ENCODE peak calls at places on chromosomes 3 and 15, in seven cellular contexts. A, T, Q, X, C, W and B are unnamed samples.

GRCh38 chr3:169668081-169668956 is 4.8 kb upstream of the MECOM start:
- DNase-seq in C (no peak), W (no peak), X (peak; percentile 22), Q (no peak), A (no peak), T (no peak), B (no peak)

GRCh38 chr3:39900462-39901002 is 91.1 kb downstream of the MYRIP start:
- DNase-seq in C (no peak), Q (no peak), A (no peak), T (no peak), W (no peak), X (peak; percentile 49), B (no peak)

GRCh38 chr15:76866716-76867321 is 38.3 kb downstream of the SCAPER start:
- DNase-seq in W (peak; percentile 61), A (no peak), C (no peak), T (peak; percentile 16), Q (no peak), X (peak; percentile 27), B (no peak)

GRCh38 chr3:143242691-143243090 is 123.1 kb downstream of the CHST2 start:
- DNase-seq in T (no peak), W (no peak), C (no peak), Q (no peak), A (no peak), X (no peak), B (no peak)

GRCh38 chr15:39502048-39502447 is 78.8 kb upstream of the THBS1 start:
- DNase-seq in X (no peak), A (no peak), T (no peak), C (no peak), W (no peak), Q (no peak), B (no peak)

GRCh38 chr15:58538225-58538731 is 106.5 kb downstream of the LIPC start:
- DNase-seq in X (no peak), W (no peak), C (no peak), A (no peak), Q (no peak), T (no peak), B (no peak)

GRCh38 chr15:55954862-55955605 is 38.4 kb downstream of the NEDD4 start:
- DNase-seq in Q (no peak), A (no peak), C (no peak), T (no peak), X (no peak), W (no peak), B (no peak)

GRCh38 chr15:53811530-53811929 is 52.1 kb upstream of the WDR72 start:
- DNase-seq in X (peak; percentile 34), T (no peak), W (peak; percentile 27), C (no peak), Q (no peak), A (no peak), B (no peak)

GRCh38 chr15:59741274-59741906 is 52.3 kb upstream of the BNIP2 start:
- DNase-seq in A (no peak), T (peak; percentile 60), W (peak; percentile 39), C (no peak), Q (no peak), X (peak; percentile 57), B (no peak)

GRCh38 chr15:80703965-80704364 is 8.9 kb downstream of the ABHD17C start:
- DNase-seq in W (no peak), C (no peak), X (no peak), T (no peak), A (no peak), Q (no peak), B (no peak)

GRCh38 chr15:40032125-40032839 is 6.7 kb downstream of the SRP14 start:
- DNase-seq in T (no peak), A (no peak), X (no peak), Q (no peak), W (no peak), C (no peak), B (no peak)

GRCh38 chr3:170751894-170752283 is 118.1 kb downstream of the RPL22L1 start:
- DNase-seq in X (no peak), C (no peak), A (no peak), Q (no peak), T (no peak), W (no peak), B (no peak)

GRCh38 chr3:10374311-10374710 is 53.4 kb upstream of the SEC13 start:
- DNase-seq in X (no peak), T (no peak), W (no peak), C (no peak), A (no peak), Q (no peak), B (no peak)

GRCh38 chr15:78440375-78441373 is 2.7 kb downstream of the IREB2 start:
- DNase-seq in W (no peak), C (no peak), T (no peak), A (no peak), Q (no peak), X (no peak), B (no peak)

GRCh38 chr3:150538324-150539208 is 7.7 kb downstream of the SERP1 start:
- DNase-seq in X (no peak), C (no peak), W (no peak), A (no peak), T (no peak), Q (no peak), B (no peak)

GRCh38 chr3:114307841-114308228 is 14.0 kb downstream of the TIGIT start:
- DNase-seq in C (no peak), W (no peak), T (no peak), X (no peak), A (no peak), Q (no peak), B (no peak)

GRCh38 chr15:45048784-45049631 is 26.0 kb downstream of the SORD start:
- DNase-seq in T (no peak), W (peak; percentile 51), C (no peak), A (no peak), X (no peak), Q (no peak), B (no peak)

GRCh38 chr15:40267670-40268069 is 15.2 kb downstream of the ANKRD63 start:
- DNase-seq in C (no peak), A (no peak), X (no peak), Q (no peak), T (no peak), W (no peak), B (no peak)

GRCh38 chr15:33132722-33133345 is 61.7 kb downstream of the FMN1 start:
- DNase-seq in X (peak; percentile 91), A (no peak), Q (peak; percentile 36), W (peak; percentile 52), T (peak; percentile 55), C (no peak), B (no peak)

GRCh38 chr3:42653560-42654330 is at the start of gene ZBTB47:
- DNase-seq in C (no peak), W (no peak), X (no peak), Q (no peak), A (no peak), T (peak; percentile 43), B (no peak)

GRCh38 chr3:66403268-66403990 is 97.4 kb downstream of the LRIG1 start:
- DNase-seq in C (no peak), T (no peak), X (no peak), A (no peak), Q (no peak), W (no peak), B (no peak)

GRCh38 chr15:90209591-90209990 is 8.5 kb downstream of the SEMA4B start:
- DNase-seq in T (no peak), X (peak; percentile 47), W (no peak), A (no peak), Q (no peak), C (peak; percentile 26), B (no peak)

GRCh38 chr3:153137626-153138025 is 24.4 kb upstream of the RAP2B start:
- DNase-seq in Q (no peak), X (no peak), C (no peak), T (no peak), A (no peak), W (no peak), B (no peak)

GRCh38 chr3:10511809-10512494 is 6.6 kb upstream of the ATP2B2 start:
- DNase-seq in C (no peak), Q (no peak), X (peak; percentile 19), A (no peak), T (no peak), W (no peak), B (no peak)